ENCODE peak calls at places on chromosomes 6 and 20, in nine cellular contexts. One of them, this sample, is unnamed.

GRCh38 chr6:322205-322930 is 30.1 kb downstream of the DUSP22 start:
- DNase-seq in MM.1S: peak
- DNase-seq in IMR-90: no peak
- DNase-seq in nephron progenitor cell: no peak
- DNase-seq in suprapubic skin: no peak
- DNase-seq in breast epithelium: no peak
- DNase-seq in spleen: no peak
- DNase-seq in endodermal cell: peak
- DNase-seq in tibial artery: no peak
- DNase-seq in this sample: peak

GRCh38 chr6:136550330-136551071 is at the start of gene MAP7:
- DNase-seq in MM.1S: peak
- DNase-seq in IMR-90: peak
- DNase-seq in nephron progenitor cell: peak
- DNase-seq in suprapubic skin: peak
- DNase-seq in breast epithelium: peak
- DNase-seq in spleen: peak
- DNase-seq in endodermal cell: peak
- DNase-seq in tibial artery: peak
- DNase-seq in this sample: peak

GRCh38 chr6:56407883-56408282 is 160.5 kb upstream of the COL21A1 start:
- DNase-seq in MM.1S: no peak
- DNase-seq in IMR-90: no peak
- DNase-seq in nephron progenitor cell: no peak
- DNase-seq in suprapubic skin: no peak
- DNase-seq in breast epithelium: no peak
- DNase-seq in spleen: no peak
- DNase-seq in endodermal cell: no peak
- DNase-seq in tibial artery: no peak
- DNase-seq in this sample: no peak

GRCh38 chr6:158593670-158594069 is 33.8 kb downstream of the TMEM181 start:
- DNase-seq in MM.1S: no peak
- DNase-seq in IMR-90: no peak
- DNase-seq in nephron progenitor cell: no peak
- DNase-seq in suprapubic skin: no peak
- DNase-seq in breast epithelium: no peak
- DNase-seq in spleen: no peak
- DNase-seq in endodermal cell: no peak
- DNase-seq in tibial artery: no peak
- DNase-seq in this sample: no peak

GRCh38 chr6:138115877-138116660 is 8.8 kb upstream of the PERP start:
- DNase-seq in MM.1S: peak
- DNase-seq in IMR-90: peak
- DNase-seq in nephron progenitor cell: peak
- DNase-seq in suprapubic skin: no peak
- DNase-seq in breast epithelium: peak
- DNase-seq in spleen: peak
- DNase-seq in endodermal cell: peak
- DNase-seq in tibial artery: no peak
- DNase-seq in this sample: no peak

GRCh38 chr6:170152989-170153388 is 137.9 kb downstream of the DLL1 start:
- DNase-seq in MM.1S: no peak
- DNase-seq in IMR-90: no peak
- DNase-seq in nephron progenitor cell: no peak
- DNase-seq in suprapubic skin: no peak
- DNase-seq in breast epithelium: peak
- DNase-seq in spleen: no peak
- DNase-seq in endodermal cell: peak
- DNase-seq in tibial artery: no peak
- DNase-seq in this sample: no peak

GRCh38 chr6:156948240-156948639 is 171.1 kb downstream of the ARID1B start:
- DNase-seq in MM.1S: no peak
- DNase-seq in IMR-90: no peak
- DNase-seq in nephron progenitor cell: no peak
- DNase-seq in suprapubic skin: no peak
- DNase-seq in breast epithelium: no peak
- DNase-seq in spleen: no peak
- DNase-seq in endodermal cell: no peak
- DNase-seq in tibial artery: no peak
- DNase-seq in this sample: no peak

GRCh38 chr20:47206962-47207641 is 149.4 kb downstream of the ZMYND8 start:
- DNase-seq in MM.1S: no peak
- DNase-seq in IMR-90: no peak
- DNase-seq in nephron progenitor cell: no peak
- DNase-seq in suprapubic skin: no peak
- DNase-seq in breast epithelium: no peak
- DNase-seq in spleen: peak
- DNase-seq in endodermal cell: peak
- DNase-seq in tibial artery: no peak
- DNase-seq in this sample: no peak

GRCh38 chr6:105363100-105363754 is 39.7 kb downstream of the PREP start:
- DNase-seq in MM.1S: peak
- DNase-seq in IMR-90: peak
- DNase-seq in nephron progenitor cell: no peak
- DNase-seq in suprapubic skin: no peak
- DNase-seq in breast epithelium: no peak
- DNase-seq in spleen: no peak
- DNase-seq in endodermal cell: no peak
- DNase-seq in tibial artery: no peak
- DNase-seq in this sample: no peak

GRCh38 chr6:30447237-30447636 is 42.1 kb upstream of the HLA-E start:
- DNase-seq in MM.1S: no peak
- DNase-seq in IMR-90: peak
- DNase-seq in nephron progenitor cell: peak
- DNase-seq in suprapubic skin: no peak
- DNase-seq in breast epithelium: no peak
- DNase-seq in spleen: no peak
- DNase-seq in endodermal cell: peak
- DNase-seq in tibial artery: no peak
- DNase-seq in this sample: no peak

GRCh38 chr20:35329435-35330139 is 37.4 kb upstream of the FAM83C start:
- DNase-seq in MM.1S: peak
- DNase-seq in IMR-90: peak
- DNase-seq in nephron progenitor cell: peak
- DNase-seq in suprapubic skin: no peak
- DNase-seq in breast epithelium: no peak
- DNase-seq in spleen: no peak
- DNase-seq in endodermal cell: peak
- DNase-seq in tibial artery: no peak
- DNase-seq in this sample: no peak

DNA sequence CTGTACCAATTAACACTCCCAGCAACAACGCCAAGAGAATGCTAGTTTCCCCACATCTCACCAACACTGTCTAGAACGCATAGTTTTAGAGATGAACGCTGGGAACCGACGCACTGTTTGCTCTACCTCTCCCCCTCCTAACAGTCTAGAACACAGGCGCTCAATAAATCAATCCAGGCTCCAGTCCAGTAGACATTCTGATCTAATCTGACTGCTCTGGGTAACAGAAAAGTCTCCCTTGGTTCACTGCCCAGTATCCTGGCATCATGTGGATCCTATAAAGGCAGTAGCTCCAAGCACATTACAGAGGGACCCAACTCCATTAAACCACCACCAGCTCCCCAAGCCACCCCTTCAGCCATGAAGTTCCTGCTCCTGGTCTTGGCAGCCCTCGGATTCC is at the start of gene DEFB132:
- DNase-seq in MM.1S: no peak
- DNase-seq in IMR-90: no peak
- DNase-seq in nephron progenitor cell: no peak
- DNase-seq in suprapubic skin: no peak
- DNase-seq in breast epithelium: no peak
- DNase-seq in spleen: no peak
- DNase-seq in endodermal cell: no peak
- DNase-seq in tibial artery: no peak
- DNase-seq in this sample: no peak
- TF ChIP-seq CTCF in MM.1S: no peak
- TF ChIP-seq CTCF in IMR-90: no peak
- TF ChIP-seq CTCF in nephron progenitor cell: no peak
- TF ChIP-seq CTCF in suprapubic skin: no peak
- TF ChIP-seq CTCF in breast epithelium: no peak
- TF ChIP-seq CTCF in spleen: no peak
- TF ChIP-seq CTCF in endodermal cell: no peak
- TF ChIP-seq CTCF in tibial artery: no peak
- TF ChIP-seq CTCF in this sample: no peak

GRCh38 chr20:57388953-57389694 is 2.1 kb upstream of the RBM38 start:
- DNase-seq in MM.1S: peak
- DNase-seq in IMR-90: peak
- DNase-seq in nephron progenitor cell: peak
- DNase-seq in suprapubic skin: no peak
- DNase-seq in breast epithelium: no peak
- DNase-seq in spleen: peak
- DNase-seq in endodermal cell: peak
- DNase-seq in tibial artery: peak
- DNase-seq in this sample: peak
- TF ChIP-seq CTCF in MM.1S: peak
- TF ChIP-seq CTCF in IMR-90: no peak
- TF ChIP-seq CTCF in nephron progenitor cell: no peak
- TF ChIP-seq CTCF in suprapubic skin: peak
- TF ChIP-seq CTCF in breast epithelium: peak
- TF ChIP-seq CTCF in spleen: peak
- TF ChIP-seq CTCF in endodermal cell: peak
- TF ChIP-seq CTCF in tibial artery: peak
- TF ChIP-seq CTCF in this sample: no peak

GRCh38 chr6:41801380-41801779 is 13.9 kb downstream of the TOMM6 start:
- DNase-seq in MM.1S: no peak
- DNase-seq in IMR-90: peak
- DNase-seq in nephron progenitor cell: no peak
- DNase-seq in suprapubic skin: no peak
- DNase-seq in breast epithelium: no peak
- DNase-seq in spleen: no peak
- DNase-seq in endodermal cell: peak
- DNase-seq in tibial artery: no peak
- DNase-seq in this sample: no peak
- TF ChIP-seq CTCF in MM.1S: peak
- TF ChIP-seq CTCF in IMR-90: peak
- TF ChIP-seq CTCF in nephron progenitor cell: no peak
- TF ChIP-seq CTCF in suprapubic skin: no peak
- TF ChIP-seq CTCF in breast epithelium: no peak
- TF ChIP-seq CTCF in spleen: no peak
- TF ChIP-seq CTCF in endodermal cell: peak
- TF ChIP-seq CTCF in tibial artery: no peak
- TF ChIP-seq CTCF in this sample: no peak

GRCh38 chr20:31257364-31257763 is at the start of gene DEFB115:
- DNase-seq in MM.1S: no peak
- DNase-seq in IMR-90: no peak
- DNase-seq in nephron progenitor cell: no peak
- DNase-seq in suprapubic skin: no peak
- DNase-seq in breast epithelium: no peak
- DNase-seq in spleen: no peak
- DNase-seq in endodermal cell: no peak
- DNase-seq in tibial artery: no peak
- DNase-seq in this sample: no peak

GRCh38 chr20:31256959-31257358 is 505 bp upstream of the DEFB115 start:
- DNase-seq in MM.1S: no peak
- DNase-seq in IMR-90: no peak
- DNase-seq in nephron progenitor cell: no peak
- DNase-seq in suprapubic skin: no peak
- DNase-seq in breast epithelium: no peak
- DNase-seq in spleen: no peak
- DNase-seq in endodermal cell: no peak
- DNase-seq in tibial artery: no peak
- DNase-seq in this sample: no peak

DNA sequence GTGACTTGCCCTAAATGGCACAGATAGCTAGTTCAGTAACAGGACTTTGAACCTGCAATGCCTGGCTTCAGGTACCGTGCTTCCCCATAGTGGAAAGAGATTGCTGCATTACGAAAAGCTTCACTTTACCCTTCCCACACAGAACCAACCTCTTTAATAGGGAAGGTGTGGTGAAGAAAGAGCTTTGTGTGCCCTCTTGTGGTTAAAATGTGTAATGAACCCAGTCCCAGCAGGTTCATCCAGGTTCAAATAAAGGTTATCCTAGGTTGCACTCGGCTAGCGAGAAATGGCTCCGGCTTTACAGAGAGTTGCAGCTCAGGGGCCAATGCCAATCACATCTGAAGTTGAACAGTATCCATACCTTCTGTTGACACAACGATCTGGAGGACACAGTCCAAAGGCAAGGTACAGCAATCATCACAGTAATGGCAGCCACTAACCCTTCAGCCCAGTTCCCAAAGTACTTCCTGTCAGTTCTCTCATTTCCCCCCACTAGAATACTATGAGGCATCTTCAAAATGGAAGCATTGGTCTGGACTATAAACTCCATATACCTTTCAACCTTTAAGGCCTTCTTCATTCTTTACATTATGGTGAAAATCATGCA is 3.0 kb downstream of the DEFB115 start:
- DNase-seq in MM.1S: peak
- DNase-seq in IMR-90: no peak
- DNase-seq in nephron progenitor cell: no peak
- DNase-seq in suprapubic skin: no peak
- DNase-seq in breast epithelium: no peak
- DNase-seq in spleen: no peak
- DNase-seq in endodermal cell: no peak
- DNase-seq in tibial artery: no peak
- DNase-seq in this sample: no peak
- TF ChIP-seq CTCF in MM.1S: peak
- TF ChIP-seq CTCF in IMR-90: peak
- TF ChIP-seq CTCF in nephron progenitor cell: no peak
- TF ChIP-seq CTCF in suprapubic skin: no peak
- TF ChIP-seq CTCF in breast epithelium: no peak
- TF ChIP-seq CTCF in spleen: no peak
- TF ChIP-seq CTCF in endodermal cell: peak
- TF ChIP-seq CTCF in tibial artery: no peak
- TF ChIP-seq CTCF in this sample: no peak

This sample was measured in activated B cell treated with CpG ODN at 0.5 μM for 24 hours.